ENCODE peak calls at places on chromosomes 3 and 15, in eight cellular contexts. N is gastrocnemius medialis, R is body of pancreas, M is transverse colon, C is A549, V is heart left ventricle, W is endothelial cell of umbilical vein, U is tibial nerve. D is an unnamed sample.

GRCh38 chr3:32401541-32402052 is 9.9 kb downstream of the CMTM7 start:
- DNase-seq in N (peak; percentile 50), R (peak; percentile 80), M (peak; percentile 74), C (peak; percentile 64), V (peak; percentile 94), W (peak; percentile 96), U (peak; percentile 48), D (peak; percentile 89)

GRCh38 chr3:115281697-115282685 is 134.9 kb upstream of the ZBTB20 start:
- DNase-seq in N (no peak), R (no peak), M (no peak), C (no peak), V (no peak), W (no peak), U (no peak), D (no peak)

GRCh38 chr3:51711352-51712019 is 4.6 kb downstream of the GRM2 start:
- DNase-seq in N (no peak), R (no peak), M (no peak), C (no peak), V (no peak), W (no peak), U (no peak), D (peak; percentile 9)

GRCh38 chr3:142224482-142225072 is 808 bp downstream of the GK5 start:
- DNase-seq in N (no peak), R (no peak), M (no peak), C (no peak), V (no peak), W (no peak), U (no peak), D (no peak)

GRCh38 chr15:69522361-69522760 is 69.7 kb downstream of the RPLP1 start:
- DNase-seq in N (no peak), R (no peak), M (no peak), C (no peak), V (no peak), W (no peak), U (no peak), D (no peak)

GRCh38 chr15:100987143-100987542 is 68.0 kb downstream of the LRRK1 start:
- DNase-seq in N (no peak), R (no peak), M (no peak), C (peak; percentile 21), V (no peak), W (no peak), U (no peak), D (no peak)

GRCh38 chr15:68536331-68537095 is 42.3 kb upstream of the CORO2B start:
- DNase-seq in N (no peak), R (no peak), M (no peak), C (no peak), V (no peak), W (no peak), U (no peak), D (no peak)

GRCh38 chr3:71579301-71579933 is 4.1 kb downstream of the FOXP1 start:
- DNase-seq in N (no peak), R (no peak), M (no peak), C (no peak), V (no peak), W (no peak), U (no peak), D (no peak)

GRCh38 chr15:62880278-62880677 is 162.3 kb upstream of the TPM1 start:
- DNase-seq in N (no peak), R (no peak), M (no peak), C (no peak), V (no peak), W (no peak), U (no peak), D (no peak)

GRCh38 chr15:73388256-73388781 is 19.6 kb upstream of the HCN4 start:
- DNase-seq in N (no peak), R (peak; percentile 27), M (no peak), C (peak; percentile 75), V (no peak), W (no peak), U (no peak), D (no peak)

GRCh38 chr15:48005077-48005476 is 115.7 kb upstream of the SLC24A5 start:
- DNase-seq in N (no peak), R (no peak), M (no peak), C (no peak), V (no peak), W (no peak), U (no peak), D (no peak)

GRCh38 chr3:185555101-185555501 is 2.7 kb upstream of the LIPH start:
- DNase-seq in N (no peak), R (no peak), M (peak; percentile 50), C (no peak), V (no peak), W (no peak), U (no peak), D (no peak)

GRCh38 chr3:180093535-180093934 is 56.8 kb upstream of the PEX5L start:
- DNase-seq in N (no peak), R (no peak), M (no peak), C (no peak), V (no peak), W (no peak), U (no peak), D (no peak)

GRCh38 chr3:192727032-192727847 is at the start of gene FGF12:
- DNase-seq in N (peak; percentile 2), R (peak; percentile 69), M (peak; percentile 11), C (peak; percentile 18), V (peak; percentile 90), W (peak; percentile 5), U (peak; percentile 15), D (peak; percentile 46)

GRCh38 chr3:111156506-111156905 is 84.9 kb downstream of the NECTIN3 start:
- DNase-seq in N (no peak), R (no peak), M (no peak), C (no peak), V (no peak), W (no peak), U (no peak), D (no peak)

GRCh38 chr3:72590732-72591192 is 257.5 kb downstream of the SHQ1 start:
- DNase-seq in N (no peak), R (no peak), M (no peak), C (no peak), V (no peak), W (no peak), U (no peak), D (no peak)

GRCh38 chr15:101159096-101159935 is 92.5 kb downstream of the CHSY1 start:
- DNase-seq in N (no peak), R (no peak), M (no peak), C (no peak), V (no peak), W (peak; percentile 63), U (no peak), D (no peak)

GRCh38 chr3:129502641-129503386 is 25.6 kb upstream of the RHO start:
- DNase-seq in N (peak; percentile 38), R (no peak), M (no peak), C (no peak), V (peak; percentile 69), W (no peak), U (no peak), D (no peak)

GRCh38 chr3:130093741-130094391 is 12.2 kb downstream of the ALG1L2 start:
- DNase-seq in N (no peak), R (no peak), M (peak; percentile 57), C (no peak), V (no peak), W (no peak), U (no peak), D (peak; percentile 59)

GRCh38 chr3:55484741-55485207 is 2.3 kb downstream of the WNT5A start:
- DNase-seq in N (no peak), R (no peak), M (no peak), C (no peak), V (no peak), W (no peak), U (no peak), D (no peak)
- H3K4me1 ChIP-seq in N (no peaks in the 10 kb centered on the region), R (peaks cover 73% of the 10 kb centered on the region), M (peaks cover 75% of the 10 kb centered on the region), C (peaks cover 4% of the 10 kb centered on the region), V (peaks cover 24% of the 10 kb centered on the region), W (peaks cover 14% of the 10 kb centered on the region), U (peaks cover 70% of the 10 kb centered on the region), D (no peaks in the 10 kb centered on the region)

GRCh38 chr15:50355980-50356379 is 982 bp upstream of the GABPB1 start:
- DNase-seq in N (no peak), R (no peak), M (no peak), C (no peak), V (no peak), W (no peak), U (no peak), D (no peak)

GRCh38 chr15:50353251-50353998 is 1.6 kb downstream of the GABPB1 start:
- DNase-seq in N (no peak), R (no peak), M (no peak), C (peak; percentile 17), V (no peak), W (peak; percentile 78), U (no peak), D (no peak)

GRCh38 chr15:50355612-50355905 is 561 bp upstream of the GABPB1 start:
- DNase-seq in N (no peak), R (no peak), M (no peak), C (no peak), V (no peak), W (no peak), U (no peak), D (no peak)

GRCh38 chr15:50353999-50354837 is 780 bp downstream of the GABPB1 start:
- DNase-seq in N (peak; percentile 26), R (peak; percentile 56), M (peak; percentile 67), C (peak; percentile 84), V (peak; percentile 47), W (peak; percentile 92), U (peak; percentile 19), D (peak; percentile 81)

DNA sequence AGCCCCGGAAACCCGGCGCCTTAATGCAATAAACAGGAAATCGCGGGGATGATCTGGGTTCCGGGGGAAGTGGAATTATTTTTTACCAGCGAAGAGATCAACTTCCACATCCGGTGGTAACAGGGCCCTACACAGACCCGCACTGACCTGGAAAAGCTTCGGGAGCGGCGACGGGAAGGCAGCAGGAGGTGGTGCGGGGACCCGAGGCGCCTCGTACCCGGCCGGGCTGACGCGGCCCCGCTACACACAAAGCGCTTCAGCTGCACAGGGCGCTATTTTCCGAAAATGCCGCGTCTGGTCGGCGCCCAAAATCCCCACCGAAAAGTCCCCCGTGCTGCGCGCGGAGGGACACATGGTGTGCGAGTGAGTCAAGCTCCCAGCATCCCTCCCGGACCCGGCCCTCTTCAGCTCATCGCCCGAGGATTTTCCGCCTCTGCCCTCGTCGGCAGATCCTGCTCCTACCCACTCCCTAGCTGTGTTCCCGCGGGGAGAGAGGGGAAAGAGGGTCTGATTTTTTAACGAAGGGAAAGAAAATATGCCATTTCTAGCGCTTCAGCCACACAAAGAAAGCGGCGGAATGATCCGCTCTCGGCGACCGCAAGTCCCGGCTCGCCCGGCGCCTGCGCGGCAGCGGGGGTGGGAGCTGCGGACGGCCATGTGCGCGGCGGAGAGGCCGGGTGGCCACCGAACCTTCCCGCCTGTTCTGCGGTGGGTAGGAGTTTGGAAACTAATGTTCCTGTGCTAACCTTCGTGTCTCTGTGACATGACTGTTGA is at the start of gene GABPB1:
- DNase-seq in N (peak; percentile 79), R (peak; percentile 88), M (peak; percentile 89), C (peak; percentile 98), V (peak; percentile 91), W (peak; percentile 93), U (peak; percentile 63), D (peak; percentile 84)
- TF ChIP-seq POLR2A in N (peak; percentile 64), R (peak; percentile 89), M (peak; percentile 84), C (peak; percentile 97), V (peak; percentile 33), W (peak; percentile 48), U (peak; percentile 71), D (peak; percentile 14)

GRCh38 chr3:172630316-172630715 is 80.6 kb downstream of the NCEH1 start:
- DNase-seq in N (no peak), R (no peak), M (no peak), C (no peak), V (no peak), W (no peak), U (no peak), D (no peak)
- H3K4me1 ChIP-seq in N (no peaks in the 10 kb centered on the region), R (no peaks in the 10 kb centered on the region), M (peaks cover 5% of the 10 kb centered on the region), C (peaks cover 30% of the 10 kb centered on the region), V (peaks cover 13% of the 10 kb centered on the region), W (peaks cover 7% of the 10 kb centered on the region), U (peaks cover 15% of the 10 kb centered on the region), D (no peaks in the 10 kb centered on the region)

GRCh38 chr15:99708563-99708962 is 24.7 kb downstream of the LYSMD4 start:
- DNase-seq in N (peak; percentile 87), R (peak; percentile 85), M (peak; percentile 77), C (peak; percentile 71), V (peak; percentile 86), W (peak; percentile 93), U (peak; percentile 66), D (peak; percentile 87)
- TF ChIP-seq POLR2A in N (no peak), R (peak; percentile 26), M (peak; percentile 14), C (no peak), V (no peak), W (peak; percentile 38), U (no peak), D (no peak)